ENCODE peak calls at places on chromosomes 11 and 22, in nine cellular contexts. One of them, this sample, is unnamed.

GRCh38 chr22:20573176-20573829 is 65.9 kb downstream of the MED15 start:
- DNase-seq in heart left ventricle: no peak
- DNase-seq in T-helper 9 cell: no peak
- DNase-seq in ACHN: no peak
- DNase-seq in NCI-H2081 treated with DMSO at 0.1 percent for 48 hours: no peak
- DNase-seq in fibroblast of villous mesenchyme: peak; percentile 72
- DNase-seq in NCI-H1417: no peak
- DNase-seq in fibroblast of mammary gland: no peak
- DNase-seq in astrocyte: no peak
- DNase-seq in this sample: no peak

GRCh38 chr11:63961608-63962412 is 12.6 kb upstream of the COX8A start:
- DNase-seq in fibroblast of villous mesenchyme: peak; percentile 87
- DNase-seq in fibroblast of mammary gland: peak; percentile 41
- DNase-seq in T-helper 9 cell: no peak
- DNase-seq in heart left ventricle: no peak
- DNase-seq in NCI-H1417: peak; percentile 90
- DNase-seq in ACHN: no peak
- DNase-seq in astrocyte: no peak
- DNase-seq in NCI-H2081 treated with DMSO at 0.1 percent for 48 hours: no peak
- DNase-seq in this sample: no peak

GRCh38 chr11:103773059-103773458 is 263.4 kb upstream of the DDI1 start:
- DNase-seq in astrocyte: peak; percentile 93
- DNase-seq in NCI-H1417: no peak
- DNase-seq in ACHN: no peak
- DNase-seq in fibroblast of mammary gland: peak; percentile 95
- DNase-seq in heart left ventricle: no peak
- DNase-seq in fibroblast of villous mesenchyme: peak; percentile 57
- DNase-seq in T-helper 9 cell: no peak
- DNase-seq in NCI-H2081 treated with DMSO at 0.1 percent for 48 hours: no peak
- DNase-seq in this sample: no peak

GRCh38 chr22:41681616-41682015 is 7.1 kb downstream of the SNU13 start:
- DNase-seq in NCI-H1417: no peak
- DNase-seq in ACHN: peak; percentile 77
- DNase-seq in heart left ventricle: no peak
- DNase-seq in T-helper 9 cell: no peak
- DNase-seq in fibroblast of mammary gland: peak; percentile 27
- DNase-seq in fibroblast of villous mesenchyme: peak; percentile 21
- DNase-seq in astrocyte: no peak
- DNase-seq in NCI-H2081 treated with DMSO at 0.1 percent for 48 hours: no peak
- DNase-seq in this sample: no peak

GRCh38 chr22:43142881-43143562 is at the start of gene MCAT:
- DNase-seq in astrocyte: peak; percentile 55
- DNase-seq in fibroblast of villous mesenchyme: peak; percentile 66
- DNase-seq in ACHN: peak; percentile 74
- DNase-seq in heart left ventricle: peak; percentile 89
- DNase-seq in fibroblast of mammary gland: peak; percentile 61
- DNase-seq in T-helper 9 cell: peak; percentile 69
- DNase-seq in NCI-H2081 treated with DMSO at 0.1 percent for 48 hours: no peak
- DNase-seq in NCI-H1417: peak; percentile 77
- DNase-seq in this sample: peak; percentile 92

GRCh38 chr22:46042786-46043185 is 65.8 kb upstream of the WNT7B start:
- DNase-seq in NCI-H1417: no peak
- DNase-seq in T-helper 9 cell: no peak
- DNase-seq in fibroblast of mammary gland: peak; percentile 34
- DNase-seq in fibroblast of villous mesenchyme: no peak
- DNase-seq in NCI-H2081 treated with DMSO at 0.1 percent for 48 hours: no peak
- DNase-seq in heart left ventricle: no peak
- DNase-seq in ACHN: no peak
- DNase-seq in astrocyte: no peak
- DNase-seq in this sample: peak; percentile 9

GRCh38 chr11:74288911-74289310 is 22.5 kb downstream of the P4HA3 start:
- DNase-seq in fibroblast of mammary gland: no peak
- DNase-seq in fibroblast of villous mesenchyme: peak; percentile 64
- DNase-seq in heart left ventricle: no peak
- DNase-seq in NCI-H2081 treated with DMSO at 0.1 percent for 48 hours: no peak
- DNase-seq in ACHN: no peak
- DNase-seq in T-helper 9 cell: no peak
- DNase-seq in NCI-H1417: no peak
- DNase-seq in astrocyte: peak; percentile 64
- DNase-seq in this sample: no peak

GRCh38 chr22:40534379-40535188 is 101.9 kb downstream of the MRTFA start:
- DNase-seq in fibroblast of villous mesenchyme: peak; percentile 57
- DNase-seq in fibroblast of mammary gland: peak; percentile 89
- DNase-seq in NCI-H2081 treated with DMSO at 0.1 percent for 48 hours: no peak
- DNase-seq in ACHN: peak; percentile 33
- DNase-seq in T-helper 9 cell: no peak
- DNase-seq in heart left ventricle: no peak
- DNase-seq in NCI-H1417: no peak
- DNase-seq in astrocyte: peak; percentile 67
- DNase-seq in this sample: no peak

GRCh38 chr22:20106205-20106848 is 9.6 kb upstream of the RANBP1 start:
- DNase-seq in NCI-H1417: no peak
- DNase-seq in fibroblast of villous mesenchyme: no peak
- DNase-seq in NCI-H2081 treated with DMSO at 0.1 percent for 48 hours: no peak
- DNase-seq in astrocyte: no peak
- DNase-seq in T-helper 9 cell: no peak
- DNase-seq in heart left ventricle: no peak
- DNase-seq in ACHN: no peak
- DNase-seq in fibroblast of mammary gland: no peak
- DNase-seq in this sample: no peak

GRCh38 chr11:3162410-3163240 is 2.5 kb downstream of the OSBPL5 start:
- DNase-seq in heart left ventricle: peak; percentile 8
- DNase-seq in ACHN: no peak
- DNase-seq in fibroblast of mammary gland: no peak
- DNase-seq in NCI-H2081 treated with DMSO at 0.1 percent for 48 hours: no peak
- DNase-seq in astrocyte: no peak
- DNase-seq in NCI-H1417: no peak
- DNase-seq in fibroblast of villous mesenchyme: no peak
- DNase-seq in T-helper 9 cell: no peak
- DNase-seq in this sample: peak; percentile 14

GRCh38 chr11:3136542-3137455 is 28.3 kb downstream of the OSBPL5 start:
- DNase-seq in heart left ventricle: no peak
- DNase-seq in NCI-H2081 treated with DMSO at 0.1 percent for 48 hours: no peak
- DNase-seq in fibroblast of mammary gland: no peak
- DNase-seq in ACHN: no peak
- DNase-seq in astrocyte: no peak
- DNase-seq in fibroblast of villous mesenchyme: no peak
- DNase-seq in T-helper 9 cell: no peak
- DNase-seq in NCI-H1417: no peak
- DNase-seq in this sample: peak; percentile 22

GRCh38 chr11:98455500-98456186 is 565.1 kb upstream of the CNTN5 start:
- DNase-seq in heart left ventricle: no peak
- DNase-seq in T-helper 9 cell: no peak
- DNase-seq in astrocyte: no peak
- DNase-seq in NCI-H1417: no peak
- DNase-seq in NCI-H2081 treated with DMSO at 0.1 percent for 48 hours: no peak
- DNase-seq in fibroblast of villous mesenchyme: no peak
- DNase-seq in ACHN: no peak
- DNase-seq in fibroblast of mammary gland: no peak
- DNase-seq in this sample: no peak

GRCh38 chr22:43013355-43014061 is 1.4 kb downstream of the PACSIN2 start:
- DNase-seq in ACHN: no peak
- DNase-seq in fibroblast of mammary gland: peak; percentile 23
- DNase-seq in T-helper 9 cell: no peak
- DNase-seq in NCI-H1417: no peak
- DNase-seq in astrocyte: peak; percentile 30
- DNase-seq in NCI-H2081 treated with DMSO at 0.1 percent for 48 hours: no peak
- DNase-seq in fibroblast of villous mesenchyme: peak; percentile 58
- DNase-seq in heart left ventricle: no peak
- DNase-seq in this sample: no peak

GRCh38 chr11:83831929-83832328 is 545.8 kb upstream of the CCDC90B start:
- DNase-seq in ACHN: no peak
- DNase-seq in fibroblast of villous mesenchyme: no peak
- DNase-seq in NCI-H1417: no peak
- DNase-seq in NCI-H2081 treated with DMSO at 0.1 percent for 48 hours: no peak
- DNase-seq in fibroblast of mammary gland: no peak
- DNase-seq in astrocyte: no peak
- DNase-seq in T-helper 9 cell: no peak
- DNase-seq in heart left ventricle: no peak
- DNase-seq in this sample: no peak

GRCh38 chr11:119024430-119025098 is 6.0 kb downstream of the TRAPPC4 start:
- DNase-seq in fibroblast of villous mesenchyme: peak; percentile 22
- DNase-seq in heart left ventricle: peak; percentile 28
- DNase-seq in ACHN: no peak
- DNase-seq in fibroblast of mammary gland: no peak
- DNase-seq in NCI-H2081 treated with DMSO at 0.1 percent for 48 hours: no peak
- DNase-seq in T-helper 9 cell: no peak
- DNase-seq in NCI-H1417: no peak
- DNase-seq in astrocyte: no peak
- DNase-seq in this sample: no peak

GRCh38 chr11:64131657-64132387 is 34.1 kb downstream of the MACROD1 start:
- DNase-seq in NCI-H1417: peak; percentile 81
- DNase-seq in T-helper 9 cell: no peak
- DNase-seq in ACHN: no peak
- DNase-seq in heart left ventricle: no peak
- DNase-seq in fibroblast of mammary gland: no peak
- DNase-seq in astrocyte: no peak
- DNase-seq in NCI-H2081 treated with DMSO at 0.1 percent for 48 hours: no peak
- DNase-seq in fibroblast of villous mesenchyme: no peak
- DNase-seq in this sample: no peak

GRCh38 chr11:20489948-20490347 is 102.4 kb downstream of the PRMT3 start:
- DNase-seq in NCI-H2081 treated with DMSO at 0.1 percent for 48 hours: no peak
- DNase-seq in astrocyte: no peak
- DNase-seq in T-helper 9 cell: no peak
- DNase-seq in fibroblast of villous mesenchyme: no peak
- DNase-seq in NCI-H1417: no peak
- DNase-seq in ACHN: no peak
- DNase-seq in fibroblast of mammary gland: no peak
- DNase-seq in heart left ventricle: no peak
- DNase-seq in this sample: no peak

GRCh38 chr11:120925944-120926343 is 98.0 kb upstream of the TBCEL start:
- DNase-seq in astrocyte: no peak
- DNase-seq in ACHN: no peak
- DNase-seq in heart left ventricle: no peak
- DNase-seq in NCI-H1417: no peak
- DNase-seq in NCI-H2081 treated with DMSO at 0.1 percent for 48 hours: no peak
- DNase-seq in fibroblast of villous mesenchyme: no peak
- DNase-seq in fibroblast of mammary gland: no peak
- DNase-seq in T-helper 9 cell: no peak
- DNase-seq in this sample: no peak

GRCh38 chr11:87179621-87180020 is 141.9 kb downstream of the TMEM135 start:
- DNase-seq in astrocyte: no peak
- DNase-seq in fibroblast of villous mesenchyme: peak; percentile 78
- DNase-seq in NCI-H1417: no peak
- DNase-seq in ACHN: no peak
- DNase-seq in T-helper 9 cell: no peak
- DNase-seq in NCI-H2081 treated with DMSO at 0.1 percent for 48 hours: no peak
- DNase-seq in fibroblast of mammary gland: no peak
- DNase-seq in heart left ventricle: no peak
- DNase-seq in this sample: no peak

GRCh38 chr11:2464451-2465165 is 19.8 kb downstream of the KCNQ1 start:
- DNase-seq in ACHN: no peak
- DNase-seq in astrocyte: no peak
- DNase-seq in heart left ventricle: no peak
- DNase-seq in fibroblast of mammary gland: no peak
- DNase-seq in NCI-H1417: no peak
- DNase-seq in T-helper 9 cell: no peak
- DNase-seq in fibroblast of villous mesenchyme: no peak
- DNase-seq in NCI-H2081 treated with DMSO at 0.1 percent for 48 hours: no peak
- DNase-seq in this sample: no peak

GRCh38 chr11:40281055-40281580 is 1178.3 kb downstream of the LRRC4C start:
- DNase-seq in ACHN: no peak
- DNase-seq in T-helper 9 cell: no peak
- DNase-seq in fibroblast of villous mesenchyme: no peak
- DNase-seq in NCI-H1417: no peak
- DNase-seq in fibroblast of mammary gland: no peak
- DNase-seq in NCI-H2081 treated with DMSO at 0.1 percent for 48 hours: no peak
- DNase-seq in astrocyte: peak; percentile 53
- DNase-seq in heart left ventricle: no peak
- DNase-seq in this sample: no peak

GRCh38 chr11:34653851-34654490 is 33.1 kb downstream of the EHF start:
- DNase-seq in T-helper 9 cell: no peak
- DNase-seq in fibroblast of mammary gland: peak; percentile 95
- DNase-seq in astrocyte: peak; percentile 98
- DNase-seq in ACHN: peak; percentile 82
- DNase-seq in heart left ventricle: no peak
- DNase-seq in fibroblast of villous mesenchyme: peak; percentile 99
- DNase-seq in NCI-H2081 treated with DMSO at 0.1 percent for 48 hours: no peak
- DNase-seq in NCI-H1417: no peak
- DNase-seq in this sample: no peak

GRCh38 chr11:27192184-27192583 is 151.6 kb downstream of the BBOX1 start:
- DNase-seq in fibroblast of villous mesenchyme: no peak
- DNase-seq in NCI-H2081 treated with DMSO at 0.1 percent for 48 hours: no peak
- DNase-seq in ACHN: no peak
- DNase-seq in heart left ventricle: no peak
- DNase-seq in NCI-H1417: no peak
- DNase-seq in fibroblast of mammary gland: no peak
- DNase-seq in T-helper 9 cell: no peak
- DNase-seq in astrocyte: no peak
- DNase-seq in this sample: no peak

GRCh38 chr11:8066911-8067455 is 14.0 kb upstream of the TUB start:
- DNase-seq in ACHN: no peak
- DNase-seq in fibroblast of villous mesenchyme: peak; percentile 16
- DNase-seq in NCI-H2081 treated with DMSO at 0.1 percent for 48 hours: no peak
- DNase-seq in T-helper 9 cell: no peak
- DNase-seq in heart left ventricle: no peak
- DNase-seq in fibroblast of mammary gland: peak; percentile 54
- DNase-seq in astrocyte: no peak
- DNase-seq in NCI-H1417: no peak
- DNase-seq in this sample: no peak

GRCh38 chr11:79160786-79161403 is 279.9 kb downstream of the TENM4 start:
- DNase-seq in heart left ventricle: no peak
- DNase-seq in T-helper 9 cell: no peak
- DNase-seq in astrocyte: peak; percentile 25
- DNase-seq in fibroblast of mammary gland: peak; percentile 60
- DNase-seq in ACHN: peak; percentile 61
- DNase-seq in fibroblast of villous mesenchyme: peak; percentile 21
- DNase-seq in NCI-H2081 treated with DMSO at 0.1 percent for 48 hours: no peak
- DNase-seq in NCI-H1417: no peak
- DNase-seq in this sample: no peak

GRCh38 chr11:117042689-117043088 is 55.5 kb downstream of the SIK3 start:
- DNase-seq in T-helper 9 cell: no peak
- DNase-seq in ACHN: no peak
- DNase-seq in astrocyte: no peak
- DNase-seq in fibroblast of villous mesenchyme: peak; percentile 45
- DNase-seq in fibroblast of mammary gland: no peak
- DNase-seq in NCI-H2081 treated with DMSO at 0.1 percent for 48 hours: no peak
- DNase-seq in NCI-H1417: no peak
- DNase-seq in heart left ventricle: no peak
- DNase-seq in this sample: no peak

GRCh38 chr11:86621854-86622253 is 50.6 kb downstream of the ME3 start:
- DNase-seq in heart left ventricle: no peak
- DNase-seq in T-helper 9 cell: no peak
- DNase-seq in ACHN: no peak
- DNase-seq in astrocyte: no peak
- DNase-seq in fibroblast of villous mesenchyme: no peak
- DNase-seq in fibroblast of mammary gland: no peak
- DNase-seq in NCI-H2081 treated with DMSO at 0.1 percent for 48 hours: no peak
- DNase-seq in NCI-H1417: peak; percentile 61
- DNase-seq in this sample: no peak

GRCh38 chr11:59158206-59159068 is 13.5 kb upstream of the DTX4 start:
- DNase-seq in heart left ventricle: peak; percentile 25
- DNase-seq in ACHN: peak; percentile 69
- DNase-seq in fibroblast of villous mesenchyme: peak; percentile 79
- DNase-seq in NCI-H1417: peak; percentile 62
- DNase-seq in astrocyte: peak; percentile 39
- DNase-seq in fibroblast of mammary gland: peak; percentile 76
- DNase-seq in NCI-H2081 treated with DMSO at 0.1 percent for 48 hours: peak; percentile 16
- DNase-seq in T-helper 9 cell: peak; percentile 36
- DNase-seq in this sample: peak; percentile 34

GRCh38 chr11:129248618-129249017 is 56.5 kb upstream of the ARHGAP32 start:
- DNase-seq in ACHN: no peak
- DNase-seq in astrocyte: peak; percentile 76
- DNase-seq in NCI-H2081 treated with DMSO at 0.1 percent for 48 hours: no peak
- DNase-seq in fibroblast of mammary gland: peak; percentile 84
- DNase-seq in heart left ventricle: no peak
- DNase-seq in T-helper 9 cell: no peak
- DNase-seq in NCI-H1417: no peak
- DNase-seq in fibroblast of villous mesenchyme: peak; percentile 58
- DNase-seq in this sample: no peak

GRCh38 chr22:26590525-26590858 is 560 bp upstream of the TPST2 start:
- DNase-seq in heart left ventricle: no peak
- DNase-seq in NCI-H2081 treated with DMSO at 0.1 percent for 48 hours: no peak
- DNase-seq in astrocyte: peak; percentile 21
- DNase-seq in NCI-H1417: no peak
- DNase-seq in ACHN: peak; percentile 8
- DNase-seq in T-helper 9 cell: no peak
- DNase-seq in fibroblast of mammary gland: peak; percentile 13
- DNase-seq in fibroblast of villous mesenchyme: no peak
- DNase-seq in this sample: no peak

GRCh38 chr22:20020533-20021195 is at the start of gene TANGO2:
- DNase-seq in T-helper 9 cell: peak; percentile 91
- DNase-seq in fibroblast of villous mesenchyme: peak; percentile 90
- DNase-seq in heart left ventricle: peak; percentile 94
- DNase-seq in ACHN: peak; percentile 87
- DNase-seq in astrocyte: peak; percentile 73
- DNase-seq in fibroblast of mammary gland: peak; percentile 83
- DNase-seq in NCI-H2081 treated with DMSO at 0.1 percent for 48 hours: peak; percentile 33
- DNase-seq in NCI-H1417: peak; percentile 86
- DNase-seq in this sample: peak; percentile 94